ENCODE peak calls at places on chromosomes 3 and 15, in ten cellular contexts. One of them, this sample, is unnamed.

GRCh38 chr3:186786810-186787375 is 3.5 kb downstream of the EIF4A2 start:
- ATAC-seq in HCT116: no peak
- ATAC-seq in gastrocnemius medialis: no peak
- ATAC-seq in right lobe of liver: no peak
- ATAC-seq in A549: no peak
- ATAC-seq in K562: no peak
- ATAC-seq in IMR-90: no peak
- ATAC-seq in upper lobe of left lung: no peak
- ATAC-seq in HepG2: no peak
- ATAC-seq in heart left ventricle: no peak
- ATAC-seq in this sample: no peak

GRCh38 chr15:62753518-62754221 is 288.9 kb upstream of the TPM1 start:
- ATAC-seq in A549: no peak
- ATAC-seq in K562: no peak
- ATAC-seq in IMR-90: no peak
- ATAC-seq in right lobe of liver: no peak
- ATAC-seq in gastrocnemius medialis: no peak
- ATAC-seq in HCT116: no peak
- ATAC-seq in HepG2: peak
- ATAC-seq in upper lobe of left lung: no peak
- ATAC-seq in heart left ventricle: no peak
- ATAC-seq in this sample: no peak

GRCh38 chr3:56988458-56988857 is 72.0 kb upstream of the SPATA12 start:
- ATAC-seq in upper lobe of left lung: no peak
- ATAC-seq in HepG2: no peak
- ATAC-seq in K562: no peak
- ATAC-seq in right lobe of liver: no peak
- ATAC-seq in A549: no peak
- ATAC-seq in heart left ventricle: peak
- ATAC-seq in IMR-90: no peak
- ATAC-seq in gastrocnemius medialis: peak
- ATAC-seq in HCT116: peak
- ATAC-seq in this sample: no peak

GRCh38 chr15:24054547-24055245 is 367.6 kb upstream of the NDN start:
- ATAC-seq in gastrocnemius medialis: no peak
- ATAC-seq in heart left ventricle: no peak
- ATAC-seq in HCT116: no peak
- ATAC-seq in upper lobe of left lung: no peak
- ATAC-seq in IMR-90: no peak
- ATAC-seq in HepG2: no peak
- ATAC-seq in right lobe of liver: no peak
- ATAC-seq in A549: no peak
- ATAC-seq in K562: no peak
- ATAC-seq in this sample: no peak

GRCh38 chr3:177482048-177482741 is 284.9 kb upstream of the TBL1XR1 start:
- ATAC-seq in IMR-90: no peak
- ATAC-seq in gastrocnemius medialis: no peak
- ATAC-seq in K562: no peak
- ATAC-seq in heart left ventricle: peak
- ATAC-seq in HepG2: no peak
- ATAC-seq in upper lobe of left lung: peak
- ATAC-seq in HCT116: no peak
- ATAC-seq in A549: no peak
- ATAC-seq in right lobe of liver: peak
- ATAC-seq in this sample: no peak

GRCh38 chr3:149534671-149535394 is 60.3 kb downstream of the TM4SF4 start:
- ATAC-seq in HepG2: peak
- ATAC-seq in A549: peak
- ATAC-seq in heart left ventricle: peak
- ATAC-seq in gastrocnemius medialis: no peak
- ATAC-seq in IMR-90: peak
- ATAC-seq in K562: no peak
- ATAC-seq in right lobe of liver: peak
- ATAC-seq in HCT116: no peak
- ATAC-seq in upper lobe of left lung: peak
- ATAC-seq in this sample: no peak

GRCh38 chr15:29687204-29687768 is 135.0 kb downstream of the TJP1 start:
- ATAC-seq in K562: no peak
- ATAC-seq in gastrocnemius medialis: no peak
- ATAC-seq in heart left ventricle: no peak
- ATAC-seq in upper lobe of left lung: peak
- ATAC-seq in IMR-90: no peak
- ATAC-seq in A549: peak
- ATAC-seq in HCT116: no peak
- ATAC-seq in HepG2: peak
- ATAC-seq in right lobe of liver: peak
- ATAC-seq in this sample: no peak

GRCh38 chr15:56199038-56199437 is 44.6 kb downstream of the RFX7 start:
- ATAC-seq in HepG2: no peak
- ATAC-seq in K562: no peak
- ATAC-seq in A549: no peak
- ATAC-seq in right lobe of liver: no peak
- ATAC-seq in HCT116: no peak
- ATAC-seq in upper lobe of left lung: no peak
- ATAC-seq in heart left ventricle: no peak
- ATAC-seq in gastrocnemius medialis: no peak
- ATAC-seq in IMR-90: no peak
- ATAC-seq in this sample: no peak

GRCh38 chr3:150933473-150934008 is 28.3 kb upstream of the MINDY4B start:
- ATAC-seq in K562: no peak
- ATAC-seq in heart left ventricle: no peak
- ATAC-seq in A549: peak
- ATAC-seq in upper lobe of left lung: no peak
- ATAC-seq in gastrocnemius medialis: no peak
- ATAC-seq in IMR-90: no peak
- ATAC-seq in right lobe of liver: no peak
- ATAC-seq in HCT116: no peak
- ATAC-seq in HepG2: no peak
- ATAC-seq in this sample: no peak

GRCh38 chr3:105700575-105700974 is 168.2 kb downstream of the CBLB start:
- ATAC-seq in heart left ventricle: no peak
- ATAC-seq in gastrocnemius medialis: no peak
- ATAC-seq in IMR-90: no peak
- ATAC-seq in A549: no peak
- ATAC-seq in HepG2: no peak
- ATAC-seq in K562: no peak
- ATAC-seq in right lobe of liver: no peak
- ATAC-seq in HCT116: no peak
- ATAC-seq in upper lobe of left lung: no peak
- ATAC-seq in this sample: no peak

GRCh38 chr15:41949400-41950126 is 22.8 kb downstream of the EHD4 start:
- ATAC-seq in K562: no peak
- ATAC-seq in heart left ventricle: no peak
- ATAC-seq in A549: no peak
- ATAC-seq in right lobe of liver: no peak
- ATAC-seq in gastrocnemius medialis: no peak
- ATAC-seq in HCT116: no peak
- ATAC-seq in upper lobe of left lung: no peak
- ATAC-seq in IMR-90: peak
- ATAC-seq in HepG2: no peak
- ATAC-seq in this sample: peak

GRCh38 chr3:177772908-177773557 is 575.8 kb upstream of the TBL1XR1 start:
- ATAC-seq in A549: no peak
- ATAC-seq in heart left ventricle: peak
- ATAC-seq in K562: no peak
- ATAC-seq in gastrocnemius medialis: no peak
- ATAC-seq in HCT116: no peak
- ATAC-seq in IMR-90: no peak
- ATAC-seq in right lobe of liver: no peak
- ATAC-seq in HepG2: no peak
- ATAC-seq in upper lobe of left lung: no peak
- ATAC-seq in this sample: no peak

GRCh38 chr3:2921903-2922302 is 188.3 kb downstream of the IL5RA start:
- ATAC-seq in gastrocnemius medialis: no peak
- ATAC-seq in A549: no peak
- ATAC-seq in HCT116: no peak
- ATAC-seq in heart left ventricle: peak
- ATAC-seq in IMR-90: no peak
- ATAC-seq in upper lobe of left lung: peak
- ATAC-seq in K562: no peak
- ATAC-seq in right lobe of liver: peak
- ATAC-seq in HepG2: peak
- ATAC-seq in this sample: no peak

DNA sequence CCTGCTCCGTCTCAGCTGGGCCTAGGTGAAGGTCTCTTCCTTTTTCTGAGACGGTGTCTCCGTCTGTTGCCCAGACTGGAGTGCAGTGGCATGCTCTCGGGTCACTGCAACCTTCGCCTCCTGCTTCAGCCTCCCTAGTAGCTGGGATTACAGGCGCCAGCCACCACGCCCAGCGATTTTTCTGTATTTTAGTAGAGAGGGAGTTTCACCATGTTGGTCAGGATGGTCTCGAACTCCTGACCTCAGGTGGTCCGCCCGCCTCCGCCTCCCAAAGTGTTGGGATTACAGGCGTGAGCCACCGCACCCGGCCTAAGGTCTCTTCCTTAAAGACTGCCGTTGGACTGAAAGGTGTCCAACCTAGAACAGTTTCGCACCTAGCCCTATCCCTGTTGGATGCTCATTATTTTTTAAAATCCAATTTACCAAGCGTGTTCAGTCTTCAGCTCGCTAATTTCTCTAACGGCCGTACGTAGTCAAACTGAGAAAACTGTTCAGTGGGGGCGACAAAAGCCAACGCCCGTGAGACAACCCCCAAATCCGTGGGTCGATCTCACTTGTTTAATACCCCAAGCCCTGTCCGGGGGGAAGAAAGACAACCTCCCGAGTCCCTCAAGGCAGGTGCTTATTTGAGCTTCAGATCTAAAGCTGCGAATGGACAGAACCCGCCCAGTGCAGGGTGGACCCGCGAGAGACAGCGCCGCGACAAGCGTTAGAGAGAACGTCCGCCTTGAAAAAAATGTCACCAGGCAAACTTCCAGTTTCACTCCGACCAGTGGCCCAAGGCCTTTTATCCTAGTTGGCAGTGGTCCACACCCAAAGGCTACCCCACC is 986 bp upstream of the OXSR1 start:
- ATAC-seq in K562: no peak
- ATAC-seq in HepG2: peak
- ATAC-seq in IMR-90: peak
- ATAC-seq in HCT116: peak
- ATAC-seq in A549: peak
- ATAC-seq in heart left ventricle: no peak
- ATAC-seq in upper lobe of left lung: no peak
- ATAC-seq in right lobe of liver: no peak
- ATAC-seq in gastrocnemius medialis: peak
- ATAC-seq in this sample: no peak
- TF ChIP-seq POLR2A in K562: peak
- TF ChIP-seq POLR2A in HepG2: no peak
- TF ChIP-seq POLR2A in IMR-90: no peak
- TF ChIP-seq POLR2A in HCT116: no peak
- TF ChIP-seq POLR2A in A549: no peak
- TF ChIP-seq POLR2A in heart left ventricle: peak
- TF ChIP-seq POLR2A in upper lobe of left lung: peak
- TF ChIP-seq POLR2A in right lobe of liver: peak
- TF ChIP-seq POLR2A in gastrocnemius medialis: peak
- TF ChIP-seq POLR2A in this sample: no peak

GRCh38 chr3:46935168-46935858 is 41.2 kb downstream of the CCDC12 start:
- ATAC-seq in A549: peak
- ATAC-seq in heart left ventricle: peak
- ATAC-seq in right lobe of liver: peak
- ATAC-seq in IMR-90: peak
- ATAC-seq in HepG2: peak
- ATAC-seq in upper lobe of left lung: peak
- ATAC-seq in K562: peak
- ATAC-seq in gastrocnemius medialis: peak
- ATAC-seq in HCT116: peak
- ATAC-seq in this sample: peak
- TF ChIP-seq CTCF in A549: peak
- TF ChIP-seq CTCF in heart left ventricle: peak
- TF ChIP-seq CTCF in right lobe of liver: peak
- TF ChIP-seq CTCF in IMR-90: peak
- TF ChIP-seq CTCF in HepG2: peak
- TF ChIP-seq CTCF in upper lobe of left lung: peak
- TF ChIP-seq CTCF in K562: peak
- TF ChIP-seq CTCF in gastrocnemius medialis: peak
- TF ChIP-seq CTCF in HCT116: no peak
- TF ChIP-seq CTCF in this sample: peak

GRCh38 chr3:196568246-196569002 is at the start of the genes FBXO45 and WDR53:
- ATAC-seq in gastrocnemius medialis: peak
- ATAC-seq in upper lobe of left lung: peak
- ATAC-seq in HCT116: peak
- ATAC-seq in HepG2: peak
- ATAC-seq in IMR-90: peak
- ATAC-seq in heart left ventricle: peak
- ATAC-seq in right lobe of liver: peak
- ATAC-seq in A549: peak
- ATAC-seq in K562: peak
- ATAC-seq in this sample: peak
- TF ChIP-seq POLR2A in gastrocnemius medialis: peak
- TF ChIP-seq POLR2A in upper lobe of left lung: peak
- TF ChIP-seq POLR2A in HCT116: peak
- TF ChIP-seq POLR2A in HepG2: peak
- TF ChIP-seq POLR2A in IMR-90: peak
- TF ChIP-seq POLR2A in heart left ventricle: peak
- TF ChIP-seq POLR2A in right lobe of liver: peak
- TF ChIP-seq POLR2A in A549: peak
- TF ChIP-seq POLR2A in K562: peak
- TF ChIP-seq POLR2A in this sample: peak

DNA sequence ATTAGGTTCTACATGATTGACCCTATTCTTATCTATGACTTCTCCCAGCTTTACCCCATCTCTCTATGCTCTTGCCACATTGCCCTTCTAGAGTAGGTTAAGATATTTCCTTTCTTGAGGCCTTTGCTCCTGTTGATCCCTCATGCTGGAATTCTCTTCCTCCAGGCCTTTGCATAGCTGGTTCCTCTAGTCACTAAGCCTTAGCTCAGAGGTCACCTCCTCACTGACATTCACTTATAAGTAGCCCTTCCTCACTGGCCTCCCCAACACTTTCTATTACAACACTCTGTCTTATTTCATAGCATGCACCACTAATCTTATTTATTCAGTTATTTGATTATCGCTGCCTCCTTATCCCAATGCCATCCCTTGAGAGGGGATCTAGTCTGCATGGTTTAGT is 228.4 kb upstream of the COL8A1 start:
- ATAC-seq in IMR-90: no peak
- ATAC-seq in A549: no peak
- ATAC-seq in K562: no peak
- ATAC-seq in right lobe of liver: no peak
- ATAC-seq in HepG2: no peak
- ATAC-seq in heart left ventricle: no peak
- ATAC-seq in upper lobe of left lung: no peak
- ATAC-seq in HCT116: no peak
- ATAC-seq in gastrocnemius medialis: no peak
- ATAC-seq in this sample: no peak
- TF ChIP-seq CTCF in IMR-90: no peak
- TF ChIP-seq CTCF in A549: no peak
- TF ChIP-seq CTCF in K562: no peak
- TF ChIP-seq CTCF in right lobe of liver: no peak
- TF ChIP-seq CTCF in HepG2: no peak
- TF ChIP-seq CTCF in heart left ventricle: no peak
- TF ChIP-seq CTCF in upper lobe of left lung: no peak
- TF ChIP-seq CTCF in HCT116: no peak
- TF ChIP-seq CTCF in gastrocnemius medialis: no peak
- TF ChIP-seq CTCF in this sample: no peak

This sample was measured in gastroesophageal sphincter.